ENCODE peak calls at places on chromosomes 13 and 19, in four cellular contexts. One of them, this sample, is unnamed.

GRCh38 chr19:5002143-5002542 is 33.2 kb downstream of the KDM4B start:
- DNase-seq in SK-N-SH: no peak
- DNase-seq in HepG2: peak
- DNase-seq in A549: no peak
- DNase-seq in this sample: no peak

GRCh38 chr13:39603424-39603947 is 493 bp upstream of the LHFPL6 start:
- DNase-seq in HepG2: no peak
- DNase-seq in A549: peak
- DNase-seq in SK-N-SH: peak
- DNase-seq in this sample: peak

GRCh38 chr19:29598036-29598435 is 8.0 kb upstream of the POP4 start:
- DNase-seq in HepG2: no peak
- DNase-seq in A549: no peak
- DNase-seq in SK-N-SH: no peak
- DNase-seq in this sample: no peak

GRCh38 chr19:5893907-5894703 is 9.5 kb downstream of the NDUFA11 start:
- DNase-seq in HepG2: no peak
- DNase-seq in A549: no peak
- DNase-seq in SK-N-SH: peak
- DNase-seq in this sample: no peak

GRCh38 chr19:33192010-33192409 is 2.1 kb upstream of the LRP3 start:
- DNase-seq in HepG2: no peak
- DNase-seq in SK-N-SH: peak
- DNase-seq in A549: no peak
- DNase-seq in this sample: no peak

GRCh38 chr19:13864513-13865242 is 12.3 kb upstream of the NANOS3 start:
- DNase-seq in SK-N-SH: peak
- DNase-seq in A549: no peak
- DNase-seq in HepG2: no peak
- DNase-seq in this sample: no peak

GRCh38 chr13:44141213-44141724 is 232.4 kb upstream of the SERP2 start:
- DNase-seq in SK-N-SH: no peak
- DNase-seq in HepG2: no peak
- DNase-seq in A549: no peak
- DNase-seq in this sample: peak

GRCh38 chr19:42252365-42253244 is 2.3 kb downstream of the ERF start:
- DNase-seq in A549: peak
- DNase-seq in SK-N-SH: peak
- DNase-seq in HepG2: no peak
- DNase-seq in this sample: no peak

GRCh38 chr19:48206402-48207093 is 36.1 kb downstream of the ZSWIM9 start:
- DNase-seq in A549: no peak
- DNase-seq in SK-N-SH: no peak
- DNase-seq in HepG2: no peak
- DNase-seq in this sample: no peak

GRCh38 chr19:10353793-10354391 is 14.5 kb upstream of the ICAM3 start:
- DNase-seq in HepG2: no peak
- DNase-seq in SK-N-SH: peak
- DNase-seq in A549: no peak
- DNase-seq in this sample: peak

GRCh38 chr13:52665325-52665724 is 12.7 kb downstream of the SUGT1 start:
- DNase-seq in HepG2: peak
- DNase-seq in SK-N-SH: peak
- DNase-seq in A549: peak
- DNase-seq in this sample: no peak

GRCh38 chr13:31264146-31264545 is 64.4 kb downstream of the B3GLCT start:
- DNase-seq in HepG2: no peak
- DNase-seq in A549: no peak
- DNase-seq in SK-N-SH: no peak
- DNase-seq in this sample: no peak

GRCh38 chr13:41017744-41018582 is 1.2 kb downstream of the ELF1 start:
- DNase-seq in A549: no peak
- DNase-seq in HepG2: peak
- DNase-seq in SK-N-SH: no peak
- DNase-seq in this sample: peak

GRCh38 chr13:77207943-77208342 is 119.0 kb downstream of the MYCBP2 start:
- DNase-seq in SK-N-SH: no peak
- DNase-seq in A549: no peak
- DNase-seq in HepG2: no peak
- DNase-seq in this sample: no peak

GRCh38 chr19:38944981-38945506 is 14.3 kb downstream of the MRPS12 start:
- DNase-seq in SK-N-SH: peak
- DNase-seq in A549: no peak
- DNase-seq in HepG2: no peak
- DNase-seq in this sample: no peak

GRCh38 chr13:79528759-79529191 is 47.8 kb downstream of the NDFIP2 start:
- DNase-seq in HepG2: no peak
- DNase-seq in SK-N-SH: no peak
- DNase-seq in A549: no peak
- DNase-seq in this sample: no peak

GRCh38 chr19:17281391-17282304 is at the start of gene ANKLE1:
- DNase-seq in SK-N-SH: peak
- DNase-seq in HepG2: no peak
- DNase-seq in A549: no peak
- DNase-seq in this sample: peak

GRCh38 chr19:29562299-29563297 is 36.8 kb downstream of the VSTM2B start:
- DNase-seq in A549: no peak
- DNase-seq in HepG2: no peak
- DNase-seq in SK-N-SH: no peak
- DNase-seq in this sample: no peak

GRCh38 chr19:4108767-4109625 is 14.9 kb downstream of the MAP2K2 start:
- DNase-seq in SK-N-SH: no peak
- DNase-seq in HepG2: no peak
- DNase-seq in A549: no peak
- DNase-seq in this sample: peak

GRCh38 chr13:105365831-105366230 is 1169.6 kb downstream of the EFNB2 start:
- DNase-seq in SK-N-SH: no peak
- DNase-seq in HepG2: no peak
- DNase-seq in A549: no peak
- DNase-seq in this sample: peak

GRCh38 chr13:67650471-67650870 is 420.3 kb upstream of the PCDH9 start:
- DNase-seq in SK-N-SH: no peak
- DNase-seq in A549: no peak
- DNase-seq in HepG2: no peak
- DNase-seq in this sample: no peak

GRCh38 chr13:98992355-98992754 is 14.5 kb upstream of the DOCK9 start:
- DNase-seq in SK-N-SH: no peak
- DNase-seq in HepG2: no peak
- DNase-seq in A549: no peak
- DNase-seq in this sample: no peak

GRCh38 chr13:98988277-98988676 is 10.4 kb upstream of the DOCK9 start:
- DNase-seq in SK-N-SH: no peak
- DNase-seq in A549: no peak
- DNase-seq in HepG2: no peak
- DNase-seq in this sample: no peak

GRCh38 chr13:98989469-98990235 is 11.8 kb upstream of the DOCK9 start:
- DNase-seq in SK-N-SH: no peak
- DNase-seq in HepG2: no peak
- DNase-seq in A549: no peak
- DNase-seq in this sample: no peak

GRCh38 chr13:98988782-98989181 is 10.9 kb upstream of the DOCK9 start:
- DNase-seq in A549: no peak
- DNase-seq in SK-N-SH: no peak
- DNase-seq in HepG2: no peak
- DNase-seq in this sample: no peak

DNA sequence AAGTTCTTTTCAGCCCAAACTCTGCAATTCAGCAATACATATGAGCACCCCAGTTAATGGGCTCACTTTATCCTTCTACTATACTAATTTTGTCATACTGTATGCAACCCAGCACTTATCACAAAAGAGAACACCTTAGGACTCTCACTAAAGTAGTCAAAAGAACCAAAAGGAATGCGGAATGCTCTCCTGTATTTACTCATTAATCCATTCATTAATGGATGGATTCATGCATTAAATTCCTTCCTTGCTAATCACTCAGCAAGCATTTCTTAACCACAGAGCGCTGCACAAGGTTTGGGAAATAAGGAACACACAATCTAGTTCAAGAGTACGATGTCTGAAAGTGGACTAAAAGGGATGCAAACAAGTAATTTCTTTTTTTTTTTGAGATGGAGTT is 12.8 kb upstream of the DOCK9 start:
- DNase-seq in SK-N-SH: no peak
- DNase-seq in A549: no peak
- DNase-seq in HepG2: no peak
- DNase-seq in this sample: no peak
- TF ChIP-seq MAX in SK-N-SH: no peak
- TF ChIP-seq MAX in A549: no peak
- TF ChIP-seq MAX in HepG2: no peak
- TF ChIP-seq MAX in this sample: no peak

GRCh38 chr13:26051231-26052135 is at the start of gene SHISA2:
- DNase-seq in HepG2: no peak
- DNase-seq in A549: no peak
- DNase-seq in SK-N-SH: peak
- DNase-seq in this sample: peak

GRCh38 chr13:26050568-26051230 is 1.1 kb downstream of the SHISA2 start:
- DNase-seq in A549: no peak
- DNase-seq in HepG2: no peak
- DNase-seq in SK-N-SH: peak
- DNase-seq in this sample: no peak

GRCh38 chr13:26046639-26047038 is 5.2 kb downstream of the SHISA2 start:
- DNase-seq in A549: no peak
- DNase-seq in SK-N-SH: no peak
- DNase-seq in HepG2: no peak
- DNase-seq in this sample: no peak

GRCh38 chr13:26047040-26047439 is 4.8 kb downstream of the SHISA2 start:
- DNase-seq in HepG2: no peak
- DNase-seq in SK-N-SH: no peak
- DNase-seq in A549: no peak
- DNase-seq in this sample: no peak

DNA sequence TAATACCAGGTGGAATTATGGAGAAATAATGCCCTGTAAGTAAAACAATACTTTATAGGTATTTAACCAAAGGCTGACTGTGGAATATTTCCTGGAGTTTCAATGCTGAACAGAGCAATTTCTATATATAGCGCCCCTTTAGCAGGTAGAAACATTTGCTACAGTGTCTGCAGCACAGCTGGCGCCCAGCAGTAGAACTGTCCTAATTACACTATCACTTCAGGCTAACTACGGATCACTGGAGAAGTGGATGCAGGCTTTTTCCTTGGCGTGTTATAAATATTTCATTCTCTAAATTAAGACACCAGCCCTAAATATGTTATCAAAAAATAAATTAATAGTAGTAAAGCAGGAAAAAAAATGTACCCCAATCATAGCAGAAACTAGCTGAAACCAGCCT is 3.1 kb downstream of the SHISA2 start:
- DNase-seq in SK-N-SH: peak
- DNase-seq in HepG2: no peak
- DNase-seq in A549: no peak
- DNase-seq in this sample: no peak
- H3K4me3 ChIP-seq in SK-N-SH: no peak
- H3K4me3 ChIP-seq in HepG2: no peak
- H3K4me3 ChIP-seq in A549: no peak
- H3K4me3 ChIP-seq in this sample: no peak

DNA sequence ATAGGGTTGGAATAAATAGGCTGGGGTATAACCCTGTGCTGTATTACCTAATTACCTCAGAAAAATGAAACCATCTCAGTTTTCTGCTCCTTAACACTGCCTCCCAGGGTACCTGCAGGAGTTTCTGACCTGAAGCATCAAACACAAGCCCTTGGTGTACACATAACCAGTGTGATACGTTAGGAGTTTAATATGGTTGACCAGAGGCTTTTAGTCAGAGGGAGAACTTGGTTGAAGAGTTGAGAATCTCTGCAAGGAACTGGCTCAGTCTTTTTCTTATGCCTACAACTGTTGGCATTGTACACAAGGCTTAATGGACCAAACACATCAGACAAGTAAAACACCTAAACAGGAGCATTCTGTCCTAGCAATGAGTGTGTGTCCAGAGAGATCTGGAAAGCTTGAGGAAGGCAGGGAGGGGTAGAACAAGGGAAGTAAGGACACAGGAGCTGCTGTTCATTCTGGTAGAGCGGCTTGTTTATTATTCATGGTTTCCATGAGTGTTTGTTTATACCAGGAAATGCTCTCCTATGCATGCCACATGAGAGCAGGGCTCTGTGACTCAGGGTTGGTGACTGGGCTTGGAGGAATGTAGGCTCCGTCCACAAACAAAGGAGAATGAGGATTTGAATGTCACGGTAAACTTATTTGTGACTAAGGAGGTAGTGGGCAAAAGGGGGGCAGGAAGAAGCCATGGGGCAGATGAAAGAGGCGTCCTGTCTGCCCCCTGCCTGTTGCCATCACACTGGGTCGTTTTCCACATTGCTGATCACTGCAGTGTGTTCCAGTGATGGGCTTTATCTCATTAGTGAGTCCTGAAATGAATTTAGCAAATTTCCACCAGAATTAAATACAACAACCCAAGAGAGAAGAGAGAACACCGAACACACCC is 11.9 kb upstream of the SPATA13 start:
- DNase-seq in SK-N-SH: no peak
- DNase-seq in A549: peak
- DNase-seq in HepG2: peak
- DNase-seq in this sample: no peak
- TF ChIP-seq CTCF in SK-N-SH: peak
- TF ChIP-seq CTCF in A549: no peak
- TF ChIP-seq CTCF in HepG2: peak
- TF ChIP-seq CTCF in this sample: no peak

GRCh38 chr13:106533101-106533939 is 2.1 kb downstream of the EFNB2 start:
- DNase-seq in HepG2: peak
- DNase-seq in SK-N-SH: peak
- DNase-seq in A549: peak
- DNase-seq in this sample: peak

GRCh38 chr13:106535552-106536243 is at the start of gene EFNB2:
- DNase-seq in A549: peak
- DNase-seq in SK-N-SH: peak
- DNase-seq in HepG2: peak
- DNase-seq in this sample: peak

GRCh38 chr13:106536244-106537034 is 977 bp upstream of the EFNB2 start:
- DNase-seq in A549: peak
- DNase-seq in HepG2: peak
- DNase-seq in SK-N-SH: peak
- DNase-seq in this sample: peak

GRCh38 chr13:106533940-106534843 is 1.3 kb downstream of the EFNB2 start:
- DNase-seq in SK-N-SH: peak
- DNase-seq in HepG2: no peak
- DNase-seq in A549: no peak
- DNase-seq in this sample: no peak

DNA sequence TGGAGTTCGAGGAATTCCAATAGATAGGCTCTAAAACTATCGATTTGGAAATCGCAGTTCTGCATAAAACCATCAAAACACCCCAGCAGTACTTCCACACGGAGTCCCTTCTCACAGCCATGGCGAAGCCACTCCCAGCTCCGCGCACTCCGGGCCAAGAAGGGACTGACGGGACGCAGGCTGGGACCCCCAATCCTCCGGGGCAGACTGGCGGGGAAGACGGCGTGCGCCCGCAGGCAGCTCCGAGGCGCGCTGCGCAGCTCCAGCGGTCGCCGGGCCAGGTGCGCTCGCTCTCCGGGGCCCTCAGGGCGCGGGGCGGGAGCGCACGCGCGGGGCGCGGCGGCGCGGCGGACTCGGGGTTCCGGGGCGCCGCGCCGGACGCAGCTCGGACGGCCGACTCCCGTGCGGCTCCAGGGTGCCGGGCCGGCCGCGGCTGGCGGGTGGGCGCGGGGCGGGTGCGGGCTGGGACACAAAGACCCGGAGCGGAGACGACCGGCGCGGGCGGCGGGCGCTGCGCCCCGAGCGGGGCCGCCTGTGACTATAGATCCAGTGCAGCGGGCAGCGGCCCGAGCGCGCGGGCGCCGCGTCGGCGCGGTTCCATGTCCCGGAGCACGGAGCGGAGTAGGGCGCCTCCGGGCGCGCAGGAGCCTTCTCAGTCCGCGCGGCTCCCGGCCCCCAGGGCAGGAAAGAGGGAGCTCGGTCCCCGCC is 464 bp downstream of the EFNB2 start:
- DNase-seq in HepG2: no peak
- DNase-seq in SK-N-SH: no peak
- DNase-seq in A549: peak
- DNase-seq in this sample: no peak
- TF ChIP-seq MAX in HepG2: no peak
- TF ChIP-seq MAX in SK-N-SH: no peak
- TF ChIP-seq MAX in A549: no peak
- TF ChIP-seq MAX in this sample: no peak

This sample was measured in NB4.